ENCODE peak calls at places on chromosomes 16 and 17, in eight cellular contexts. G is stimulated activated CD8-positive, alpha-beta memory T cell treated with anti-CD3 and anti-CD28 coated beads, Interleukin-15, amount 100 ng/mL, for 4 hours; I is activated CD4-positive, alpha-beta T cell treated with anti-CD3 and anti-CD28 coated beads for 48 hours; F is amniotic stem cell; K is activated T-helper 9 cell treated with anti-CD3 and anti-CD28 coated beads, Interleukin-2, amount 50 U/mL, for 16 hours; W is transverse colon; D is ACHN; U is RPMI8226. T is an unnamed sample.

GRCh38 chr17:8250101-8250500 is 1.0 kb downstream of the PFAS start:
- DNase-seq in G (no peak), I (no peak), F (no peak), K (no peak), W (no peak), D (no peak), U (peak), T (no peak)

GRCh38 chr16:88782454-88783390 is 2.3 kb downstream of the PIEZO1 start:
- DNase-seq in G (no peak), I (peak), F (peak), K (peak), W (no peak), D (peak), U (peak), T (no peak)

GRCh38 chr16:57736419-57737281 is 1.1 kb downstream of the KATNB1 start:
- DNase-seq in G (no peak), I (peak), F (no peak), K (peak), W (peak), D (peak), U (peak), T (peak)

GRCh38 chr16:66401610-66402009 is 25.5 kb upstream of the BEAN1 start:
- DNase-seq in G (no peak), I (no peak), F (no peak), K (no peak), W (no peak), D (no peak), U (no peak), T (no peak)

GRCh38 chr16:75319513-75320401 is 68.3 kb upstream of the BCAR1 start:
- DNase-seq in G (no peak), I (no peak), F (peak), K (no peak), W (no peak), D (peak), U (peak), T (no peak)

GRCh38 chr17:43044024-43044423 is 19.0 kb downstream of the RND2 start:
- DNase-seq in G (no peak), I (no peak), F (no peak), K (no peak), W (no peak), D (no peak), U (no peak), T (no peak)

GRCh38 chr16:1357906-1358566 is 6.3 kb downstream of the GNPTG start:
- DNase-seq in G (no peak), I (no peak), F (no peak), K (no peak), W (no peak), D (no peak), U (no peak), T (peak)

GRCh38 chr17:66040402-66040801 is 151.5 kb downstream of the CEP112 start:
- DNase-seq in G (no peak), I (no peak), F (no peak), K (no peak), W (no peak), D (peak), U (peak), T (no peak)

GRCh38 chr16:23691483-23692189 is 12.9 kb downstream of the PLK1 start:
- DNase-seq in G (no peak), I (no peak), F (no peak), K (no peak), W (no peak), D (peak), U (no peak), T (peak)

GRCh38 chr16:56866955-56867830 is 2.2 kb downstream of the SLC12A3 start:
- DNase-seq in G (no peak), I (peak), F (peak), K (peak), W (peak), D (peak), U (peak), T (peak)

GRCh38 chr17:57257911-57258885 is 1.9 kb downstream of the MSI2 start:
- DNase-seq in G (no peak), I (no peak), F (no peak), K (no peak), W (no peak), D (peak), U (no peak), T (no peak)

GRCh38 chr16:81313731-81314602 is 795 bp upstream of the GAN start:
- DNase-seq in G (no peak), I (no peak), F (no peak), K (no peak), W (no peak), D (no peak), U (no peak), T (no peak)

GRCh38 chr17:45782889-45783592 is 1.1 kb upstream of the CRHR1 start:
- DNase-seq in G (no peak), I (peak), F (no peak), K (no peak), W (no peak), D (no peak), U (peak), T (no peak)

GRCh38 chr16:66266436-66267286 is 99.8 kb upstream of the CDH5 start:
- DNase-seq in G (no peak), I (no peak), F (no peak), K (no peak), W (peak), D (no peak), U (peak), T (no peak)

GRCh38 chr16:53083123-53083522 is 28.3 kb downstream of the CHD9 start:
- DNase-seq in G (no peak), I (no peak), F (no peak), K (no peak), W (no peak), D (no peak), U (no peak), T (no peak)

GRCh38 chr17:43917016-43917347 is 9.6 kb upstream of the MPP2 start:
- DNase-seq in G (no peak), I (no peak), F (no peak), K (no peak), W (no peak), D (no peak), U (no peak), T (no peak)

GRCh38 chr16:58509256-58510096 is 5.8 kb upstream of the SETD6 start:
- DNase-seq in G (no peak), I (no peak), F (no peak), K (no peak), W (no peak), D (no peak), U (no peak), T (no peak)

GRCh38 chr16:68237243-68238028 is 1.5 kb upstream of the ESRP2 start:
- DNase-seq in G (peak), I (peak), F (peak), K (peak), W (peak), D (peak), U (peak), T (peak)

GRCh38 chr17:40097931-40098845 is 2.2 kb downstream of the NR1D1 start:
- DNase-seq in G (no peak), I (no peak), F (no peak), K (no peak), W (peak), D (no peak), U (peak), T (peak)

GRCh38 chr17:83173997-83174858 is 94.8 kb downstream of the METRNL start:
- DNase-seq in G (no peak), I (no peak), F (no peak), K (no peak), W (no peak), D (no peak), U (no peak), T (no peak)

GRCh38 chr16:89484088-89484501 is 6.3 kb downstream of the ANKRD11 start:
- DNase-seq in G (no peak), I (no peak), F (no peak), K (no peak), W (no peak), D (no peak), U (no peak), T (no peak)

GRCh38 chr16:1779234-1779701 is 3.1 kb downstream of the SPSB3 start:
- DNase-seq in G (no peak), I (no peak), F (no peak), K (no peak), W (no peak), D (no peak), U (no peak), T (no peak)

GRCh38 chr16:74748042-74748709 is 26.4 kb downstream of the FA2H start:
- DNase-seq in G (no peak), I (no peak), F (no peak), K (no peak), W (no peak), D (no peak), U (peak), T (no peak)

GRCh38 chr17:50346313-50347086 is 574 bp downstream of the XYLT2 start:
- DNase-seq in G (peak), I (peak), F (peak), K (peak), W (peak), D (peak), U (peak), T (no peak)

GRCh38 chr17:41196068-41196467 is 6.4 kb downstream of the KRTAP9-1 start:
- DNase-seq in G (no peak), I (no peak), F (no peak), K (no peak), W (no peak), D (no peak), U (no peak), T (no peak)

GRCh38 chr17:80254396-80255241 is 6.0 kb upstream of the RNF213 start:
- DNase-seq in G (no peak), I (peak), F (peak), K (peak), W (peak), D (peak), U (peak), T (peak)

GRCh38 chr16:57013902-57014301 is 24.5 kb downstream of the NLRC5 start:
- DNase-seq in G (no peak), I (no peak), F (no peak), K (no peak), W (no peak), D (no peak), U (no peak), T (no peak)

GRCh38 chr17:68544111-68544510 is 31.9 kb downstream of the PRKAR1A start:
- DNase-seq in G (no peak), I (no peak), F (no peak), K (no peak), W (no peak), D (no peak), U (no peak), T (no peak)

GRCh38 chr17:70100983-70101382 is 26.0 kb downstream of the KCNJ16 start:
- DNase-seq in G (no peak), I (no peak), F (no peak), K (no peak), W (no peak), D (peak), U (no peak), T (no peak)

GRCh38 chr17:65856865-65857264 is 295.4 kb upstream of the AXIN2 start:
- DNase-seq in G (no peak), I (no peak), F (no peak), K (no peak), W (no peak), D (no peak), U (no peak), T (no peak)

GRCh38 chr17:77437017-77437416 is 296.2 kb downstream of the SEC14L1 start:
- DNase-seq in G (no peak), I (no peak), F (no peak), K (no peak), W (peak), D (peak), U (peak), T (no peak)

GRCh38 chr17:16928406-16929280 is 43.3 kb downstream of the TNFRSF13B start:
- DNase-seq in G (no peak), I (no peak), F (no peak), K (no peak), W (no peak), D (no peak), U (no peak), T (no peak)

GRCh38 chr16:56964243-56965148 is 2.7 kb downstream of the CETP start:
- DNase-seq in G (peak), I (peak), F (no peak), K (peak), W (peak), D (peak), U (peak), T (no peak)

GRCh38 chr17:70047619-70048018 is 27.4 kb upstream of the KCNJ16 start:
- DNase-seq in G (no peak), I (no peak), F (no peak), K (no peak), W (no peak), D (no peak), U (no peak), T (peak)

GRCh38 chr17:48500435-48501426 is 30.1 kb downstream of the HOXB1 start:
- DNase-seq in G (no peak), I (no peak), F (no peak), K (no peak), W (peak), D (no peak), U (no peak), T (no peak)

GRCh38 chr17:15436399-15437369 is 30.7 kb downstream of the CDRT4 start:
- DNase-seq in G (no peak), I (peak), F (no peak), K (no peak), W (peak), D (peak), U (peak), T (peak)

GRCh38 chr16:16797239-16797638 is 418.3 kb downstream of the NPIPA7 start:
- DNase-seq in G (no peak), I (peak), F (no peak), K (no peak), W (no peak), D (peak), U (peak), T (peak)

T was measured in Caki2.